ENCODE peak calls at places on chromosomes 5 and 9, in eight cellular contexts. F is body of pancreas; B is H9; N is heart right ventricle; X is GM23248; J is CD4-positive, alpha-beta memory T cell; D is stomach; O is psoas muscle. V is an unnamed sample. For H3K4me1 and H3K9me3, the result is how much of the 10 kb centered on the place peaks cover.

GRCh38 chr5:152246401-152246800 is 158.7 kb downstream of the NMUR2 start:
- DNase-seq in F (no peak), B (peak), N (peak), X (peak), J (no peak), D (peak), O (no peak), V (no peak)

GRCh38 chr5:129361441-129362025 is 98.6 kb upstream of the ADAMTS19 start:
- DNase-seq in F (no peak), B (no peak), N (no peak), X (peak), J (no peak), D (no peak), O (no peak), V (no peak)

GRCh38 chr5:107670028-107670926 is 460 bp downstream of the EFNA5 start:
- DNase-seq in F (peak), B (peak), N (peak), X (peak), J (no peak), D (peak), O (peak), V (peak)

GRCh38 chr5:57724836-57725235 is 242.2 kb upstream of the ACTBL2 start:
- DNase-seq in F (no peak), B (no peak), N (no peak), X (peak), J (no peak), D (no peak), O (no peak), V (no peak)

GRCh38 chr5:61966558-61966957 is 339.4 kb upstream of the KIF2A start:
- DNase-seq in F (no peak), B (no peak), N (no peak), X (no peak), J (no peak), D (no peak), O (no peak), V (no peak)

GRCh38 chr5:43432486-43433365 is 20.5 kb upstream of the CCL28 start:
- DNase-seq in F (peak), B (no peak), N (peak), X (peak), J (no peak), D (peak), O (peak), V (peak)

GRCh38 chr9:6896562-6896961 is 138.8 kb downstream of the KDM4C start:
- DNase-seq in F (no peak), B (no peak), N (no peak), X (peak), J (no peak), D (no peak), O (no peak), V (no peak)

GRCh38 chr5:15522141-15522540 is 22.2 kb downstream of the FBXL7 start:
- DNase-seq in F (no peak), B (no peak), N (no peak), X (no peak), J (no peak), D (no peak), O (no peak), V (no peak)

GRCh38 chr5:40367260-40367659 is 312.5 kb upstream of the PTGER4 start:
- DNase-seq in F (no peak), B (no peak), N (no peak), X (no peak), J (peak), D (no peak), O (no peak), V (no peak)

GRCh38 chr9:91907387-91908292 is 42.4 kb downstream of the ROR2 start:
- DNase-seq in F (no peak), B (no peak), N (no peak), X (no peak), J (no peak), D (no peak), O (no peak), V (no peak)

GRCh38 chr9:108746864-108747263 is 108.9 kb downstream of the ACTL7B start:
- DNase-seq in F (no peak), B (no peak), N (no peak), X (peak), J (no peak), D (no peak), O (no peak), V (peak)

DNA sequence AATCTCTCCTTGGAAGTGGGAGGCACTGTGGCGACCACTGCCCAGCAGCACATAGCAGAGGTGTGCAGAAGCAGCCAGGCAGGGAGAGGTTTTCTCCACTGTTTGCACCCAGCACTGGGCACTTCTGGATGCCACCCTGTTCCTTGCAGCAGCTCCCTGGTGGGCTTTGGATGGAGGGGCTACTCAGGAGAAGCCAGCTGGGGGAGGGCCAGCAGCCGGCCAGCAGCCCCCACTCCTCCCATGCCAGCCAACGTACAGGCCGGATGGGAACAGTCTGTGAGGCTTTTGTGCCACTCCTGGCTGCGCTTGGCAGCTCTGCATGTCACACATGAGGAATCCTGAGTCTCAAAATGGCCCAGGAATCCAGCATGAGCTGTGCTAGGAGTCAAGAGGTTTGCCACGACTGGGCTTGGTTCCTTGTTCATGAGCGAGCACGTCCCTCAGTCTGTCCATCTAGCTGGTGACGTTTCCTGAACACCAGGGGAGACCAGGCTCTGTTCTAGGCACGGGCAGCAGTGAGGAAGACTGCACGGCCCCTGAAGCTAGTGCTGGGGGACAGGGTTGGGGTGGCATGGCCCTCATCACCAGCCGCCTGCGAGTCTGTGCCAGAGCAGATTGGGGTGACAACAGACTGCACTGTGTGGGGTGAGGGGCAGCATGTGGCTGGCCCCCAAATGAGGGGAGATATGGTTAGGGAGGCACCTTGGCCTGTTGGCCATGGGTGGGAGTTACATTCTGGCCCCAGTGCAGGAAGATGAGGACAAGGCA is 10.1 kb downstream of the PHF2 start:
- DNase-seq in F (no peak), B (no peak), N (no peak), X (peak), J (no peak), D (no peak), O (peak), V (peak)
- H3K4me1 ChIP-seq in F (half or more), B (under half), N (under half), X (under half), J (under half), D (half or more), O (half or more), V (under half)

GRCh38 chr5:32342656-32343055 is 29.9 kb upstream of the MTMR12 start:
- DNase-seq in F (no peak), B (no peak), N (no peak), X (no peak), J (no peak), D (no peak), O (no peak), V (no peak)
- H3K9me3 ChIP-seq in F (under half), B (under half), N (under half), X (under half), J (under half), D (under half), O (under half), V (under half)

GRCh38 chr5:97134634-97135033 is 7.8 kb downstream of the LIX1 start:
- DNase-seq in F (no peak), B (peak), N (no peak), X (no peak), J (no peak), D (no peak), O (no peak), V (no peak)
- H3K27ac ChIP-seq in F (no peak), B (no peak), N (no peak), X (no peak), J (no peak), D (no peak), O (no peak), V (no peak)

DNA sequence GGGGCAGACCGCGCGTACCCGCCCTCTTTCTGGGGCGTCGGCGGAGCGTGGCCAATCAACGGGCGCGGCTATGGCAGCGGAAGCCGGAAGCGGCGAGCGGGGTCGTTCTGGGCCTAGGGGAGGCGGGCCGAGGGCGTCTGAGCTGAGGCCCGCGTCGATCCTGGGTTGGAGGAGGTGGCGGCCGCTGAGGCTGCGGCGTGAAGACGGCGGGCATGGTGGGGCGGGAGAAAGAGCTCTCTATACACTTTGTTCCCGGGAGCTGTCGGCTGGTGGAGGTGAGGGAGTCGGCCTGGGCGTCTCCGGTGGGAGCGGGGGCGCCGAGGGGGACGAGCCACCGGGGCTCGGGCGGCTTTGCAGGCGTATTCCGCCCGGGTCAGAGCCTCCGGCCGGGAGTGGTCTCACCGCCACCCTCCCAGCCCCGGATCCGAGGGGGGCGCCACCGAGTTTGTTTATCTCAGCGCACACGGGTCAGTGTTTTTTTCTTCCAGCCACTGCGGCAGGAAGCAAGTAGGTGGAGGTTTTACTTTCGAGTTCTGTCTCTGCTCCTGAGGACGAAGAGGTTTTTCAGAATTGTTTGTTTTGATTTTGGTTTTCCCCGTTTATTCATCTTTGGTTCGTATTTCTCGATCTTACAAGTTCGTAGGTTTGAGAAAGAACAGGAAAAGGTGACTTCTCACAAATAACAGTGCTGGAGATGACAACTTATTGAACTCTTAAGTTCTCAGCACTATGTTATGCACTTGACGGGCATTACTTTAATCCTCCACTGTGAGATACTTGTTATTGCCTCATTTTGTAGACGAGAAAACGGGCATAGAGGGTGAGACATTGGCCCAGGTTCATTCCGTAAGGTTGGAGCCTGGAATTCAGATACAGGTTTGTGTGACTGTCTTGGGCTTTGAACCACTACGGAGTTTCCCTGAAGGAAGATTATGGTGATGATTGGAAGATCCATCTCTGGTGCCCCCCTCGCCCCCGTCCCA is at the start of gene MAT2B:
- DNase-seq in F (peak), B (peak), N (peak), X (peak), J (peak), D (peak), O (peak), V (peak)
- H3K4me1 ChIP-seq in F (under half), B (under half), N (half or more), X (under half), J (under half), D (under half), O (under half), V (under half)

DNA sequence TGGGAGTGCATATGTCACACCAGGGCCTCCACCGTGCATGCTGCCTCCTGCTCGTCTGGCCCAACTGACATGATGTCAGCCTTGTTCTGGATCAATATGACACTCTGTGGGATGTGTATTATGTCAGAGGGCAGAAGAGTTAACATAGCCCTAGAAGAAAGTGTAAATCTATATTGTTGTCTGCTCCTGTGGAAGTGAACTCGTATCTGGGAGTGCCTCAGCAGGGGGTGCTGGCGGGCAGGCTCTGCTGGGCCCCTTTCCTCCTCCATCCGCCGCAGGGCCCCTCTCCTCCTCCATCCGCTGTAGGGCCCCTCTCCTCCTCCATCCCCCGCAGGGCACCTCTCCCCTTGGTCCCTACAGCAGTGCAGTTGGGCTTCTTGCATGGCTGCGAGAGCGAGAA is 97.7 kb upstream of the PPP1R26 start:
- DNase-seq in F (no peak), B (no peak), N (no peak), X (no peak), J (no peak), D (no peak), O (no peak), V (no peak)
- H3K9me3 ChIP-seq in F (under half), B (under half), N (under half), X (under half), J (under half), D (under half), O (under half), V (under half)

GRCh38 chr9:111926421-111926875 is 29.8 kb downstream of the UGCG start:
- DNase-seq in F (no peak), B (no peak), N (peak), X (no peak), J (peak), D (no peak), O (peak), V (no peak)
- H3K27ac ChIP-seq in F (peak), B (no peak), N (no peak), X (no peak), J (peak), D (peak), O (no peak), V (no peak)

GRCh38 chr9:107246259-107247254 is 36.5 kb upstream of the RAD23B start:
- DNase-seq in F (no peak), B (peak), N (no peak), X (peak), J (no peak), D (no peak), O (no peak), V (no peak)

GRCh38 chr9:107240260-107240659 is 42.8 kb upstream of the RAD23B start:
- DNase-seq in F (no peak), B (no peak), N (no peak), X (no peak), J (no peak), D (no peak), O (no peak), V (no peak)

GRCh38 chr9:107239474-107239873 is 43.6 kb upstream of the RAD23B start:
- DNase-seq in F (no peak), B (no peak), N (no peak), X (peak), J (peak), D (no peak), O (no peak), V (no peak)

GRCh38 chr9:107243757-107244156 is 39.3 kb upstream of the RAD23B start:
- DNase-seq in F (peak), B (no peak), N (no peak), X (peak), J (no peak), D (peak), O (no peak), V (no peak)

DNA sequence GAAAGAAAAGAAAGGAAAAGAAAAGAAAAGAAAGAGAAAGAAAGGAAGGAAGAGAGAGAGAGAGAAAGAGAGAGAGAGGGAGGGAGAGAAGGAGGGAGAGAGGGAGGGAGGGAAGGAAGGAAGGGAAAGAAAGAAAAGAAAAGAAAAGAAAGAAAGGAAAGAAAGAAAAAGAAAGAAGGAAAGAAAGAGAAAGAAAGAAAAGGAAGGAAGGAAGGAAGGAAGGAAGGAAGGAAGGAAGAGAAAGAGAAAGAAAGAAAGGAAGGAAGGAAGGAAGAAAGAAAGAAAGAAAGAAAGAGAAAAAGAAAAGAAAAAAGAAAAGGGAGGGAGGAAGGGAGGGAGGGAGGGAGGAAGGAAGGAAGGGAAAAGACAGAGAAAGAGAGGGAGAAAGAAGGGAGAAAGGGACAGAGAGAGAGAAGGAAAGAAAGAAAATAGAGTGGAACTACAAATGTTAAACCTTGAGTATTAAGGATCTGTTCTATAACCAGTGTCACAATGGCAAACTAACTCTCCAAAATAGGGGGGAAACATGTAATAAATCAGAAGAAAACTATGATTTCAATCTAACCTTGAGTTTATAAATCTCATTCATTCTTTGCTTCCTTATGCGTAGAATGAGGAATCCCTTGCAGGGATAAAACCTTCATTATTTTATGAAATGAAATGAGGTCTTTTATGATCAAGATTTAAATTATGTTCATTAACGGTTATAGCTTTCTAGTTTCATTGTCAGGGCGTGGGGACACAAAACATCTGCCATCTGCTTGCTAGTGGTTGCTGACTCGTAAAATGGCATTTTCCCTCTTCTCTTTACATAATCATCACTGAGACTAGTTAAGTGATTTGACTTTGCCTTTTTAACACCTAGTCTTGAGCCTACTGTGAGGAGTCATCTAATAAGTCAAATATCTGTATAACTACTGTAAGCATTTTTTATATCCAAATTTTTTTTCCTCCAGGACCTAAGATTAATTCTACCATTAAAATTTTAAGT is 40.7 kb upstream of the RAD23B start:
- DNase-seq in F (no peak), B (no peak), N (no peak), X (peak), J (no peak), D (no peak), O (no peak), V (no peak)
- H3K4me1 ChIP-seq in F (under half), B (under half), N (under half), X (under half), J (under half), D (under half), O (under half), V (under half)

GRCh38 chr5:141362719-141363118 is 1.2 kb upstream of the PCDHGA5 start:
- DNase-seq in F (no peak), B (no peak), N (no peak), X (no peak), J (no peak), D (no peak), O (no peak), V (no peak)

GRCh38 chr5:141363952-141364660 is at the start of gene PCDHGA5:
- DNase-seq in F (no peak), B (no peak), N (no peak), X (no peak), J (no peak), D (no peak), O (no peak), V (no peak)

GRCh38 chr5:141356950-141357349 is 2.1 kb downstream of the PCDHGA4 start:
- DNase-seq in F (no peak), B (no peak), N (no peak), X (no peak), J (no peak), D (no peak), O (peak), V (no peak)

GRCh38 chr5:141359790-141360426 is at the start of gene PCDHGB2:
- DNase-seq in F (no peak), B (peak), N (no peak), X (peak), J (no peak), D (no peak), O (no peak), V (peak)

GRCh38 chr5:141360685-141361084 is 891 bp downstream of the PCDHGB2 start:
- DNase-seq in F (no peak), B (no peak), N (no peak), X (no peak), J (no peak), D (no peak), O (no peak), V (no peak)
- H3K9me3 ChIP-seq in F (under half), B (under half), N (under half), X (under half), J (under half), D (half or more), O (under half), V (under half)

DNA sequence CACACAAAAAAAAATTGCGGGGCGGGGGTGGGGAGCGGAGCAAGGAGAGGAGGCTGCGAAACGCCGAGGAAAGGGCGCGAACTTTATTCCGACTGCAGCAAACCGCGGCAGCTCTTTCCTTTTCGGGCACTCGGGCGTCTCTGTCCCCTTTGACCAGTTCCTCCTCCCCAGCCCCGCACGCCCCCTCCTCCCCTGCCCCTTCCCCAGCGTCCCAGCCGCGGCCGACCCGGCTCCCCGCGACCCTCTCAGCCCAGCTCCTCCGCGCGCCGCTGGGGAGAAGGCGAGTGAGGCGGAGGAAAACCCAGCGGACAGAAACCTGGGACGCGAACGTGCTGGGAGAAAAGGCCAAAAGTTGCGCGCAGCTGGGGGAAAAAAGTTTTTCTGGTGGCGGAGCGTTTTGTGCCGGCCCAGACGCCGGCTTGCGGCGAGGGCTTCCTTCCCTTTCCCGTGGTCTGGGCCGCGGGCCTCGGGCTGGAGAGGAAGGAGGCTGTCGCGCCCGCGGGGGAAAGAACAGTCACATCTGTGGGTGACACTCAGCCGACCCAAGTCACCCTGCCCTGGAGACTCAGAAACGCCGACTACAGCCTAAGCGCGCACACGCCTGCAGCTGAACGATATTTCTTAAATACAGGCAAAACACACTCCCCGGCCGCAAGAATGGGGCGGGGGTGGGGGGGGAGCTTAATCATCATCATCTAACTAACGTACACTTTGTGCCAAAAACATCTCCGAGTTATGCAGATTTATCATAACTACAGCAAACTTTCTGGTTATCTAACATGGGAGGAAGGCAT is 1.1 kb upstream of the BNC2 start:
- DNase-seq in F (peak), B (peak), N (peak), X (peak), J (no peak), D (peak), O (peak), V (peak)
- H3K27ac ChIP-seq in F (peak), B (no peak), N (no peak), X (peak), J (no peak), D (peak), O (peak), V (no peak)

V was measured in right cardiac atrium.